ENCODE peak calls at places on chromosomes 5 and 9, in eight cellular contexts. One of them, this sample, is unnamed.

GRCh38 chr5:149018909-149019443 is 43.9 kb downstream of the SH3TC2 start:
- DNase-seq in dorsolateral prefrontal cortex: no peak
- DNase-seq in gastrocnemius medialis: no peak
- DNase-seq in effector memory CD8-positive, alpha-beta T cell: no peak
- DNase-seq in NCI-H2029 treated with DMSO at 0.1 percent for 48 hours: peak; percentile 28
- DNase-seq in anterior cingulate cortex: no peak
- DNase-seq in transverse colon: no peak
- DNase-seq in NCI-H82: no peak
- DNase-seq in this sample: peak; percentile 41

GRCh38 chr5:39256472-39256871 is 37.1 kb upstream of the FYB1 start:
- DNase-seq in dorsolateral prefrontal cortex: no peak
- DNase-seq in gastrocnemius medialis: no peak
- DNase-seq in effector memory CD8-positive, alpha-beta T cell: no peak
- DNase-seq in NCI-H2029 treated with DMSO at 0.1 percent for 48 hours: no peak
- DNase-seq in anterior cingulate cortex: no peak
- DNase-seq in transverse colon: peak; percentile 16
- DNase-seq in NCI-H82: no peak
- DNase-seq in this sample: peak; percentile 83

GRCh38 chr5:43437062-43437660 is 25.0 kb upstream of the CCL28 start:
- DNase-seq in dorsolateral prefrontal cortex: no peak
- DNase-seq in gastrocnemius medialis: no peak
- DNase-seq in effector memory CD8-positive, alpha-beta T cell: no peak
- DNase-seq in NCI-H2029 treated with DMSO at 0.1 percent for 48 hours: no peak
- DNase-seq in anterior cingulate cortex: no peak
- DNase-seq in transverse colon: no peak
- DNase-seq in NCI-H82: no peak
- DNase-seq in this sample: no peak

GRCh38 chr9:95023217-95024003 is 294.1 kb downstream of the FANCC start:
- DNase-seq in dorsolateral prefrontal cortex: no peak
- DNase-seq in gastrocnemius medialis: no peak
- DNase-seq in effector memory CD8-positive, alpha-beta T cell: no peak
- DNase-seq in NCI-H2029 treated with DMSO at 0.1 percent for 48 hours: peak; percentile 81
- DNase-seq in anterior cingulate cortex: no peak
- DNase-seq in transverse colon: no peak
- DNase-seq in NCI-H82: no peak
- DNase-seq in this sample: peak; percentile 77

GRCh38 chr9:119307471-119307870 is 61.8 kb downstream of the BRINP1 start:
- DNase-seq in dorsolateral prefrontal cortex: no peak
- DNase-seq in gastrocnemius medialis: no peak
- DNase-seq in effector memory CD8-positive, alpha-beta T cell: no peak
- DNase-seq in NCI-H2029 treated with DMSO at 0.1 percent for 48 hours: no peak
- DNase-seq in anterior cingulate cortex: no peak
- DNase-seq in transverse colon: no peak
- DNase-seq in NCI-H82: no peak
- DNase-seq in this sample: no peak

GRCh38 chr5:131563434-131564228 is 71.4 kb downstream of the RAPGEF6 start:
- DNase-seq in dorsolateral prefrontal cortex: no peak
- DNase-seq in gastrocnemius medialis: no peak
- DNase-seq in effector memory CD8-positive, alpha-beta T cell: no peak
- DNase-seq in NCI-H2029 treated with DMSO at 0.1 percent for 48 hours: no peak
- DNase-seq in anterior cingulate cortex: no peak
- DNase-seq in transverse colon: no peak
- DNase-seq in NCI-H82: peak; percentile 4
- DNase-seq in this sample: no peak

GRCh38 chr9:20557890-20558608 is 64.2 kb downstream of the MLLT3 start:
- DNase-seq in dorsolateral prefrontal cortex: no peak
- DNase-seq in gastrocnemius medialis: no peak
- DNase-seq in effector memory CD8-positive, alpha-beta T cell: no peak
- DNase-seq in NCI-H2029 treated with DMSO at 0.1 percent for 48 hours: no peak
- DNase-seq in anterior cingulate cortex: no peak
- DNase-seq in transverse colon: peak; percentile 20
- DNase-seq in NCI-H82: no peak
- DNase-seq in this sample: no peak

GRCh38 chr5:150516011-150516410 is 8.1 kb downstream of the NDST1 start:
- DNase-seq in dorsolateral prefrontal cortex: no peak
- DNase-seq in gastrocnemius medialis: no peak
- DNase-seq in effector memory CD8-positive, alpha-beta T cell: no peak
- DNase-seq in NCI-H2029 treated with DMSO at 0.1 percent for 48 hours: no peak
- DNase-seq in anterior cingulate cortex: no peak
- DNase-seq in transverse colon: no peak
- DNase-seq in NCI-H82: peak; percentile 48
- DNase-seq in this sample: peak; percentile 54

GRCh38 chr5:68504306-68504705 is 288.8 kb downstream of the PIK3R1 start:
- DNase-seq in dorsolateral prefrontal cortex: no peak
- DNase-seq in gastrocnemius medialis: no peak
- DNase-seq in effector memory CD8-positive, alpha-beta T cell: no peak
- DNase-seq in NCI-H2029 treated with DMSO at 0.1 percent for 48 hours: no peak
- DNase-seq in anterior cingulate cortex: no peak
- DNase-seq in transverse colon: no peak
- DNase-seq in NCI-H82: peak; percentile 69
- DNase-seq in this sample: no peak

GRCh38 chr5:175202461-175203065 is 241.4 kb downstream of the DRD1 start:
- DNase-seq in dorsolateral prefrontal cortex: no peak
- DNase-seq in gastrocnemius medialis: no peak
- DNase-seq in effector memory CD8-positive, alpha-beta T cell: no peak
- DNase-seq in NCI-H2029 treated with DMSO at 0.1 percent for 48 hours: no peak
- DNase-seq in anterior cingulate cortex: no peak
- DNase-seq in transverse colon: no peak
- DNase-seq in NCI-H82: peak; percentile 97
- DNase-seq in this sample: peak; percentile 83

GRCh38 chr5:172713113-172713808 is 57.7 kb downstream of the DUSP1 start:
- DNase-seq in dorsolateral prefrontal cortex: peak; percentile 81
- DNase-seq in gastrocnemius medialis: no peak
- DNase-seq in effector memory CD8-positive, alpha-beta T cell: peak; percentile 73
- DNase-seq in NCI-H2029 treated with DMSO at 0.1 percent for 48 hours: peak; percentile 20
- DNase-seq in anterior cingulate cortex: no peak
- DNase-seq in transverse colon: peak; percentile 57
- DNase-seq in NCI-H82: peak; percentile 48
- DNase-seq in this sample: no peak

GRCh38 chr5:167642779-167643517 is 648.5 kb upstream of the WWC1 start:
- DNase-seq in dorsolateral prefrontal cortex: no peak
- DNase-seq in gastrocnemius medialis: no peak
- DNase-seq in effector memory CD8-positive, alpha-beta T cell: no peak
- DNase-seq in NCI-H2029 treated with DMSO at 0.1 percent for 48 hours: no peak
- DNase-seq in anterior cingulate cortex: no peak
- DNase-seq in transverse colon: no peak
- DNase-seq in NCI-H82: no peak
- DNase-seq in this sample: peak; percentile 93

GRCh38 chr9:86045654-86046053 is 53.7 kb downstream of the GOLM1 start:
- DNase-seq in dorsolateral prefrontal cortex: no peak
- DNase-seq in gastrocnemius medialis: no peak
- DNase-seq in effector memory CD8-positive, alpha-beta T cell: no peak
- DNase-seq in NCI-H2029 treated with DMSO at 0.1 percent for 48 hours: no peak
- DNase-seq in anterior cingulate cortex: no peak
- DNase-seq in transverse colon: no peak
- DNase-seq in NCI-H82: no peak
- DNase-seq in this sample: no peak

GRCh38 chr9:124790301-124790700 is 13.4 kb downstream of the OLFML2A start:
- DNase-seq in dorsolateral prefrontal cortex: no peak
- DNase-seq in gastrocnemius medialis: no peak
- DNase-seq in effector memory CD8-positive, alpha-beta T cell: no peak
- DNase-seq in NCI-H2029 treated with DMSO at 0.1 percent for 48 hours: no peak
- DNase-seq in anterior cingulate cortex: no peak
- DNase-seq in transverse colon: no peak
- DNase-seq in NCI-H82: no peak
- DNase-seq in this sample: no peak